ENCODE peak calls at places on chromosomes 2 and 18, in ten cellular contexts. A is tibial artery, O is Caco-2, H is heart left ventricle, F is transverse colon, L is psoas muscle, M is SK-N-SH, B is endothelial cell of umbilical vein, E is right lobe of liver, G is left ventricle myocardium inferior. Y is an unnamed sample.

GRCh38 chr2:2932692-2933305 is 444.8 kb downstream of the EIPR1 start:
- DNase-seq in L (no peak), F (no peak), G (no peak), E (no peak), H (no peak), O (no peak), A (no peak), B (no peak), M (no peak), Y (no peak)

GRCh38 chr18:25298853-25299274 is 53.1 kb downstream of the ZNF521 start:
- DNase-seq in L (peak; percentile 74), H (peak; percentile 44), E (peak; percentile 26), O (no peak), B (peak; percentile 98), M (no peak), F (no peak), G (peak; percentile 25), A (no peak), Y (peak; percentile 73)

GRCh38 chr18:7979714-7980113 is 412.6 kb downstream of the PTPRM start:
- DNase-seq in L (no peak), F (no peak), A (no peak), E (no peak), B (no peak), M (no peak), H (no peak), O (no peak), G (no peak), Y (no peak)

GRCh38 chr18:12837747-12838146 is 46.3 kb downstream of the PTPN2 start:
- DNase-seq in B (no peak), A (no peak), G (no peak), H (no peak), F (no peak), L (no peak), E (no peak), O (no peak), M (no peak), Y (no peak)

GRCh38 chr2:240795468-240795867 is 24.6 kb downstream of the KIF1A start:
- DNase-seq in B (no peak), L (peak; percentile 23), H (no peak), A (no peak), G (peak; percentile 6), M (no peak), E (peak; percentile 16), F (no peak), O (no peak), Y (no peak)

GRCh38 chr2:58926112-58926511 is 685.0 kb upstream of the FANCL start:
- DNase-seq in L (no peak), F (no peak), G (no peak), O (no peak), A (no peak), E (no peak), H (no peak), M (no peak), B (no peak), Y (no peak)

GRCh38 chr2:156892449-156893335 is 364.8 kb upstream of the GALNT5 start:
- DNase-seq in A (no peak), M (peak; percentile 0), B (peak; percentile 46), E (no peak), O (peak; percentile 55), F (no peak), L (no peak), H (no peak), G (no peak), Y (peak; percentile 96)

GRCh38 chr2:161238559-161239415 is 69.4 kb upstream of the PSMD14 start:
- DNase-seq in O (peak; percentile 52), E (peak; percentile 67), M (peak; percentile 80), H (peak; percentile 68), G (peak; percentile 69), A (peak; percentile 59), F (peak; percentile 61), B (peak; percentile 68), L (peak; percentile 75), Y (peak; percentile 36)

GRCh38 chr2:205780645-205781044 is 98.3 kb downstream of the NRP2 start:
- DNase-seq in M (no peak), E (no peak), H (no peak), O (no peak), B (no peak), G (no peak), F (no peak), L (no peak), A (no peak), Y (no peak)

GRCh38 chr2:232367016-232367415 is 11.5 kb upstream of the ALPP start:
- DNase-seq in B (no peak), M (no peak), L (no peak), F (no peak), E (no peak), O (no peak), H (no peak), A (no peak), G (no peak), Y (no peak)

GRCh38 chr2:232367591-232368233 is 10.8 kb upstream of the ALPP start:
- DNase-seq in F (no peak), A (no peak), M (peak; percentile 57), G (no peak), B (no peak), E (no peak), L (no peak), H (no peak), O (peak; percentile 14), Y (no peak)

GRCh38 chr2:232368311-232368731 is 10.2 kb upstream of the ALPP start:
- DNase-seq in O (no peak), A (no peak), E (no peak), F (no peak), H (no peak), B (no peak), L (no peak), M (no peak), G (no peak), Y (peak; percentile 28)

GRCh38 chr2:232363784-232364615 is 14.6 kb upstream of the ALPP start:
- DNase-seq in H (no peak), O (no peak), B (no peak), E (no peak), L (peak; percentile 26), A (no peak), M (no peak), G (no peak), F (no peak), Y (no peak)

DNA sequence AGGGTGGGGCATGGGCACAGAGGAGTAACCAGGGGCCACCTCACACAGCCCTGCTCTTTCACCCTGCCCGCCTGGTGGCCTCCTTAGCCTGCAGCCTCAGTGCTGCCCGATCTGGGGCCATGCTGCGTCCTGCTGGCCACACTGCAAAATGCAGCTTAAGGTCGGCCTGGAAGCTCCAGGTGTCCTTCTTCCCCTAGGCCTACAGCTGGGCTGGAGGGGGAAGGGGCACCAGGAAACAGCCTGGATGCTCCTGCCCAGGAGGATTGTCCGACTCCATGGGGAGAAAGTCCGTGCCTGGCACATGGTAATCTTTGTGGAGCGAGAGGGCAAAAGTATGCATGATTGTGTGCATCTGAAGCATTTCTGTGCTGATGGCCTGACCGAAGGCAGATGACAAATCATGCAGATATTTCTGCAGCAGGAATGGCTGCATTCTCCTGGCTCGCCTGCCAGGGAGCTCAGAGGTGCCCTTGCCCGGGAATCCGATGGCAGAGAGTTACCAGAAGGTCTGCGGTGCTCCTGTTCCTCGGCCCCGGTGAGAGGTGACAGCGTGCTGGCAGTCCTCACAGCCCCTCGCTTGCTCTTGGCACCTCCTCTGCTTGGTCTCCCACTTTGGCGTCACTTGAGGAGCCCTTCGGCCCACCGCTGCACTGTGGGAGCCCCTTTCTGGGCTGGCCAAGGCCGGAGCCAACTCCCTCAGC is 12.8 kb upstream of the ALPP start:
- DNase-seq in O (peak; percentile 66), B (no peak), A (no peak), F (no peak), L (peak; percentile 34), M (peak; percentile 73), H (no peak), G (no peak), E (no peak), Y (no peak)
- TF ChIP-seq CTCF in O (peak; percentile 48), B (peak; percentile 57), A (no peak), F (peak; percentile 18), L (peak; percentile 5), M (peak; percentile 59), H (no peak), G (peak; percentile 23), E (peak; percentile 17), Y (peak; percentile 50)

GRCh38 chr2:85765081-85765731 is 11.4 kb downstream of the ATOH8 start:
- DNase-seq in E (no peak), F (no peak), G (no peak), H (no peak), B (peak; percentile 30), L (no peak), O (no peak), A (no peak), M (peak; percentile 60), Y (no peak)

GRCh38 chr2:85767803-85768665 is 14.2 kb downstream of the ATOH8 start:
- DNase-seq in F (no peak), A (no peak), B (no peak), L (no peak), E (no peak), G (no peak), M (no peak), H (no peak), O (no peak), Y (no peak)

GRCh38 chr2:85763831-85764230 is 10.0 kb downstream of the ATOH8 start:
- DNase-seq in A (no peak), G (no peak), M (no peak), L (no peak), E (no peak), F (no peak), H (no peak), O (no peak), B (no peak), Y (no peak)

GRCh38 chr2:85768713-85769112 is 14.9 kb downstream of the ATOH8 start:
- DNase-seq in E (no peak), O (no peak), A (no peak), F (peak; percentile 51), B (peak; percentile 80), M (peak; percentile 65), H (peak; percentile 86), G (peak; percentile 84), L (peak; percentile 78), Y (no peak)

DNA sequence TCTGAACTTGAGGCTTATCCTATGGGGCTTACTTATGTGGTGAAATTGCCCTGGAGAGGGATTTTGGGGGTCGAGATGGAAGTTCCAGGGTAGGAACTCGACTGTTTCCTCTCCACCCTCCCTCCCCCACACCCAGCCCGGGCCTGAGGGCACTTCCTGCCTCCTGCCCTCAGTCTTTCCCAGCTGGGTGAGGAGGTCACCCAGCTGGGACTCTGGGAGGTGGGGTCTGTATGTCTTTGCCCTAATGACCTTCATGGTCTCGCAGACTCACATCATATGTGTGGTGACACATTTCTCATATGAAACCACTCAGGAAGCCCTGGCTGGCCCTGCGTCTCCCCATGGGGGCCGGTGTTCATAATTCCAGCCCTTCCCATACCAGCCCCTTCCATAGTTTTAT is 12.4 kb downstream of the ATOH8 start:
- DNase-seq in E (no peak), M (no peak), H (no peak), B (peak; percentile 47), G (no peak), F (no peak), O (no peak), A (no peak), L (no peak), Y (no peak)
- H3K36me3 ChIP-seq in E (no peaks in the 10 kb centered on the region), M (peaks cover 4% of the 10 kb centered on the region), H (no peaks in the 10 kb centered on the region), B (no peaks in the 10 kb centered on the region), G (peaks cover 18% of the 10 kb centered on the region), F (no peaks in the 10 kb centered on the region), O (no peaks in the 10 kb centered on the region), A (peaks cover 72% of the 10 kb centered on the region), L (no peaks in the 10 kb centered on the region), Y (no peaks in the 10 kb centered on the region)

GRCh38 chr2:61343141-61343540 is 127.7 kb downstream of the USP34 start:
- DNase-seq in B (no peak), L (no peak), F (no peak), G (no peak), H (no peak), M (no peak), A (no peak), E (no peak), O (no peak), Y (peak; percentile 63)
- TF ChIP-seq CTCF in B (no peak), L (no peak), F (no peak), G (no peak), H (no peak), M (no peak), A (no peak), E (no peak), O (no peak), Y (no peak)

GRCh38 chr18:26473721-26474120 is 74.6 kb downstream of the KCTD1 start:
- DNase-seq in A (no peak), B (no peak), M (no peak), O (no peak), L (no peak), E (no peak), G (no peak), H (no peak), F (no peak), Y (no peak)
- H3K36me3 ChIP-seq in A (peaks cover 15% of the 10 kb centered on the region), B (no peaks in the 10 kb centered on the region), M (peaks cover 14% of the 10 kb centered on the region), O (no peaks in the 10 kb centered on the region), L (no peaks in the 10 kb centered on the region), E (no peaks in the 10 kb centered on the region), G (peaks cover 16% of the 10 kb centered on the region), H (no peaks in the 10 kb centered on the region), F (no peaks in the 10 kb centered on the region), Y (peaks cover 6% of the 10 kb centered on the region)

Y was measured in bronchial epithelial cell.